ENCODE peak calls at places on chromosomes 4 and X, in seven cellular contexts. Z, U, P, L, V, W and M are unnamed samples.

GRCh38 chrX:74420194-74421035 is 878 bp upstream of the SLC16A2 start:
- DNase-seq in Z (peak; percentile 82), U (peak; percentile 88), P (peak; percentile 60), L (peak; percentile 86), V (no peak), W (peak; percentile 51), M (peak; percentile 88)

GRCh38 chr4:60366661-60367060 is 833.5 kb upstream of the ADGRL3 start:
- DNase-seq in Z (no peak), U (no peak), P (no peak), L (no peak), V (no peak), W (no peak), M (no peak)

GRCh38 chrX:1222511-1223252 is 10.2 kb upstream of the CRLF2 start:
- DNase-seq in Z (no peak), U (no peak), P (peak; percentile 28), L (no peak), V (no peak), W (no peak), M (no peak)

GRCh38 chr4:124710253-124710849 is 2.2 kb downstream of the ANKRD50 start:
- DNase-seq in Z (no peak), U (no peak), P (no peak), L (no peak), V (no peak), W (no peak), M (no peak)

GRCh38 chrX:115452256-115452655 is 108.7 kb upstream of the PLS3 start:
- DNase-seq in Z (no peak), U (no peak), P (no peak), L (no peak), V (no peak), W (no peak), M (no peak)

GRCh38 chr4:41525129-41525528 is 12.8 kb upstream of the LIMCH1 start:
- DNase-seq in Z (no peak), U (peak; percentile 6), P (peak; percentile 38), L (no peak), V (no peak), W (no peak), M (no peak)

GRCh38 chr4:52657630-52658501 is 1.2 kb downstream of the USP46 start:
- DNase-seq in Z (peak; percentile 67), U (peak; percentile 17), P (no peak), L (no peak), V (no peak), W (no peak), M (no peak)

GRCh38 chr4:152640058-152640921 is 39.5 kb downstream of the TMEM154 start:
- DNase-seq in Z (no peak), U (no peak), P (peak; percentile 25), L (no peak), V (no peak), W (no peak), M (no peak)

GRCh38 chr4:56907009-56907408 is 691 bp upstream of the REST start:
- DNase-seq in Z (no peak), U (no peak), P (no peak), L (peak; percentile 46), V (no peak), W (no peak), M (no peak)

GRCh38 chr4:35802644-35803043 is 441.7 kb downstream of the ARAP2 start:
- DNase-seq in Z (no peak), U (peak; percentile 28), P (no peak), L (no peak), V (no peak), W (no peak), M (no peak)

GRCh38 chr4:134393592-134393991 is 192.0 kb upstream of the PABPC4L start:
- DNase-seq in Z (no peak), U (no peak), P (no peak), L (no peak), V (no peak), W (no peak), M (no peak)

GRCh38 chr4:128358231-128358902 is 70.8 kb upstream of the PGRMC2 start:
- DNase-seq in Z (no peak), U (no peak), P (no peak), L (no peak), V (no peak), W (no peak), M (no peak)

GRCh38 chrX:29661290-29661689 is 554.1 kb upstream of the MAGEB2 start:
- DNase-seq in Z (no peak), U (no peak), P (no peak), L (no peak), V (no peak), W (no peak), M (no peak)

GRCh38 chrX:20545538-20545937 is 278.8 kb upstream of the RPS6KA3 start:
- DNase-seq in Z (no peak), U (no peak), P (no peak), L (no peak), V (no peak), W (no peak), M (no peak)

GRCh38 chr4:28947374-28947773 is 1772.8 kb upstream of the PCDH7 start:
- DNase-seq in Z (no peak), U (no peak), P (no peak), L (no peak), V (no peak), W (no peak), M (no peak)

GRCh38 chrX:15468036-15468435 is 25.1 kb downstream of the PIR start:
- DNase-seq in Z (peak; percentile 50), U (no peak), P (no peak), L (no peak), V (no peak), W (no peak), M (no peak)

GRCh38 chr4:144591401-144591800 is 54.6 kb upstream of the HHIP start:
- DNase-seq in Z (no peak), U (no peak), P (no peak), L (no peak), V (no peak), W (no peak), M (no peak)

GRCh38 chrX:136219893-136220292 is 31.3 kb downstream of the MAP7D3 start:
- DNase-seq in Z (no peak), U (no peak), P (no peak), L (no peak), V (no peak), W (no peak), M (no peak)

GRCh38 chr4:56656346-56656643 is 24.8 kb downstream of the HOPX start:
- DNase-seq in Z (peak; percentile 64), U (peak; percentile 84), P (no peak), L (no peak), V (peak; percentile 11), W (peak; percentile 68), M (no peak)

GRCh38 chr4:61443813-61444510 is 243.8 kb downstream of the ADGRL3 start:
- DNase-seq in Z (no peak), U (no peak), P (no peak), L (no peak), V (no peak), W (no peak), M (no peak)

GRCh38 chrX:140501940-140502468 is 2.9 kb downstream of the SOX3 start:
- DNase-seq in Z (no peak), U (no peak), P (no peak), L (no peak), V (no peak), W (no peak), M (no peak)

GRCh38 chr4:48654015-48654664 is 125.9 kb downstream of the FRYL start:
- DNase-seq in Z (no peak), U (no peak), P (no peak), L (no peak), V (no peak), W (no peak), M (no peak)

GRCh38 chr4:86498560-86499166 is 95.5 kb upstream of the PTPN13 start:
- DNase-seq in Z (no peak), U (no peak), P (peak; percentile 16), L (no peak), V (no peak), W (no peak), M (no peak)

GRCh38 chrX:139049455-139049854 is 337.9 kb upstream of the FGF13 start:
- DNase-seq in Z (no peak), U (no peak), P (no peak), L (no peak), V (no peak), W (no peak), M (no peak)

GRCh38 chr4:98648602-98649001 is 9.8 kb downstream of the TSPAN5 start:
- DNase-seq in Z (no peak), U (no peak), P (no peak), L (no peak), V (no peak), W (no peak), M (no peak)

GRCh38 chrX:21990812-21991211 is 41.3 kb upstream of the PHEX start:
- DNase-seq in Z (no peak), U (no peak), P (no peak), L (no peak), V (no peak), W (no peak), M (no peak)

GRCh38 chrX:43595931-43596330 is 60.2 kb upstream of the MAOA start:
- DNase-seq in Z (no peak), U (no peak), P (no peak), L (no peak), V (no peak), W (no peak), M (no peak)

GRCh38 chrX:125175991-125176390 is 143.7 kb upstream of the TEX13C start:
- DNase-seq in Z (no peak), U (no peak), P (no peak), L (no peak), V (no peak), W (no peak), M (no peak)

GRCh38 chr4:183828125-183828524 is 77.0 kb upstream of the STOX2 start:
- DNase-seq in Z (no peak), U (no peak), P (no peak), L (no peak), V (no peak), W (no peak), M (no peak)

GRCh38 chr4:74624351-74625151 is 169.8 kb downstream of the BTC start:
- DNase-seq in Z (no peak), U (no peak), P (peak; percentile 32), L (no peak), V (no peak), W (no peak), M (no peak)
- H3K27ac ChIP-seq in Z (no peak overlapping the region), U (peak overlapping the region; percentile 2), P (peak overlapping the region; percentile 89), L (no peak overlapping the region), V (no peak overlapping the region), W (no peak overlapping the region), M (no peak overlapping the region)

DNA sequence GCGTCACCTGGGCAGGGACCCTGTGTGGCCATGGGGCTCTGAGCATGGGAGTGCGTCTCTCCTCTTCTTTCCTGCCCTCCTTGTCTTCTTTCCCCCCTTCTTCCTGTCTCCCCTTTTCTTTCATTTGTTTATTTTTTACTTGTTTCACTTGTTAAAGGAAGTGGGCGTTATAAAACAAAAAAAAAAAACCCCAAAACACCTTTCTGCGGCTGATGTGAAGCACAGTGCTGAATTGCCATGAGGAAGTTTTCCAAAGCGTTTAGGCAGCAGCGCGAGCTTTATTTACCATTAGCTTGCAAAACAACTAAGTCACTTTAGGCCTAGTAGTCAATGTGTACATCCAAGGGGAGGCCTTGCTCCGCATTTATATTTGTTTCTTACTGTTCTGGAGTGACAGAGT is 57.0 kb downstream of the NOP14 start:
- DNase-seq in Z (no peak), U (no peak), P (no peak), L (no peak), V (no peak), W (no peak), M (no peak)
- H3K27ac ChIP-seq in Z (no peak overlapping the region), U (no peak overlapping the region), P (no peak overlapping the region), L (no peak overlapping the region), V (peak overlapping the region; percentile 30), W (no peak overlapping the region), M (no peak overlapping the region)

GRCh38 chrX:118974088-118974907 is at the start of gene LONRF3:
- DNase-seq in Z (peak; percentile 87), U (peak; percentile 92), P (peak; percentile 53), L (peak; percentile 86), V (peak; percentile 64), W (peak; percentile 70), M (peak; percentile 86)
- H3K27ac ChIP-seq in Z (peak within 1 kb of the TSS; percentile 97), U (peak within 1 kb of the TSS; percentile 79), P (peak within 1 kb of the TSS; percentile 98), L (peak within 1 kb of the TSS; percentile 91), V (peak within 1 kb of the TSS; percentile 75), W (peak within 1 kb of the TSS; percentile 64), M (peak within 1 kb of the TSS; percentile 74)

GRCh38 chr4:4267981-4268380 is 20.0 kb upstream of the TMEM128 start:
- DNase-seq in Z (no peak), U (no peak), P (no peak), L (no peak), V (no peak), W (no peak), M (no peak)
- H3K27ac ChIP-seq in Z (no peak overlapping the region), U (peak overlapping the region; percentile 79), P (no peak overlapping the region), L (no peak overlapping the region), V (no peak overlapping the region), W (peak overlapping the region; percentile 100), M (no peak overlapping the region)